ENCODE peak calls at places on chromosomes 16 and 17, in six cellular contexts. One of them, this sample, is unnamed.

GRCh38 chr16:69833791-69834282 is 71.7 kb downstream of the WWP2 start:
- DNase-seq in NCI-H1436 treated with DMSO at 0.1 percent for 48 hours: no peak
- DNase-seq in amniotic stem cell: no peak
- DNase-seq in head of caudate nucleus: no peak
- DNase-seq in NCI-H1694 treated with DMSO at 0.1 percent for 48 hours: no peak
- DNase-seq in epithelial cell of esophagus: no peak
- DNase-seq in this sample: no peak

GRCh38 chr16:48350716-48351115 is 34.5 kb downstream of the SIAH1 start:
- DNase-seq in NCI-H1436 treated with DMSO at 0.1 percent for 48 hours: no peak
- DNase-seq in amniotic stem cell: no peak
- DNase-seq in head of caudate nucleus: no peak
- DNase-seq in NCI-H1694 treated with DMSO at 0.1 percent for 48 hours: no peak
- DNase-seq in epithelial cell of esophagus: peak; percentile 67
- DNase-seq in this sample: no peak

GRCh38 chr16:69039333-69039941 is 66.0 kb upstream of the HAS3 start:
- DNase-seq in NCI-H1436 treated with DMSO at 0.1 percent for 48 hours: no peak
- DNase-seq in amniotic stem cell: no peak
- DNase-seq in head of caudate nucleus: no peak
- DNase-seq in NCI-H1694 treated with DMSO at 0.1 percent for 48 hours: no peak
- DNase-seq in epithelial cell of esophagus: peak; percentile 30
- DNase-seq in this sample: no peak

GRCh38 chr17:58587713-58588117 is 73.3 kb upstream of the MTMR4 start:
- DNase-seq in NCI-H1436 treated with DMSO at 0.1 percent for 48 hours: no peak
- DNase-seq in amniotic stem cell: no peak
- DNase-seq in head of caudate nucleus: peak; percentile 53
- DNase-seq in NCI-H1694 treated with DMSO at 0.1 percent for 48 hours: peak; percentile 33
- DNase-seq in epithelial cell of esophagus: peak; percentile 64
- DNase-seq in this sample: peak; percentile 64

GRCh38 chr16:56372013-56372634 is 53.2 kb downstream of the AMFR start:
- DNase-seq in NCI-H1436 treated with DMSO at 0.1 percent for 48 hours: no peak
- DNase-seq in amniotic stem cell: no peak
- DNase-seq in head of caudate nucleus: no peak
- DNase-seq in NCI-H1694 treated with DMSO at 0.1 percent for 48 hours: no peak
- DNase-seq in epithelial cell of esophagus: no peak
- DNase-seq in this sample: no peak

GRCh38 chr16:79528281-79528680 is 72.3 kb downstream of the MAF start:
- DNase-seq in NCI-H1436 treated with DMSO at 0.1 percent for 48 hours: no peak
- DNase-seq in amniotic stem cell: no peak
- DNase-seq in head of caudate nucleus: no peak
- DNase-seq in NCI-H1694 treated with DMSO at 0.1 percent for 48 hours: no peak
- DNase-seq in epithelial cell of esophagus: no peak
- DNase-seq in this sample: no peak

GRCh38 chr16:47586121-47586520 is 125.0 kb downstream of the PHKB start:
- DNase-seq in NCI-H1436 treated with DMSO at 0.1 percent for 48 hours: no peak
- DNase-seq in amniotic stem cell: no peak
- DNase-seq in head of caudate nucleus: no peak
- DNase-seq in NCI-H1694 treated with DMSO at 0.1 percent for 48 hours: no peak
- DNase-seq in epithelial cell of esophagus: no peak
- DNase-seq in this sample: no peak

GRCh38 chr17:47895254-47895855 is 681 bp upstream of the SP2 start:
- DNase-seq in NCI-H1436 treated with DMSO at 0.1 percent for 48 hours: no peak
- DNase-seq in amniotic stem cell: no peak
- DNase-seq in head of caudate nucleus: peak; percentile 26
- DNase-seq in NCI-H1694 treated with DMSO at 0.1 percent for 48 hours: no peak
- DNase-seq in epithelial cell of esophagus: peak; percentile 29
- DNase-seq in this sample: no peak

GRCh38 chr16:85483424-85483823 is 129.7 kb upstream of the GSE1 start:
- DNase-seq in NCI-H1436 treated with DMSO at 0.1 percent for 48 hours: peak; percentile 44
- DNase-seq in amniotic stem cell: no peak
- DNase-seq in head of caudate nucleus: no peak
- DNase-seq in NCI-H1694 treated with DMSO at 0.1 percent for 48 hours: no peak
- DNase-seq in epithelial cell of esophagus: no peak
- DNase-seq in this sample: no peak

GRCh38 chr16:48101069-48101674 is 54.6 kb downstream of the ABCC12 start:
- DNase-seq in NCI-H1436 treated with DMSO at 0.1 percent for 48 hours: no peak
- DNase-seq in amniotic stem cell: no peak
- DNase-seq in head of caudate nucleus: no peak
- DNase-seq in NCI-H1694 treated with DMSO at 0.1 percent for 48 hours: no peak
- DNase-seq in epithelial cell of esophagus: peak; percentile 74
- DNase-seq in this sample: no peak

GRCh38 chr17:4643676-4644075 is 2.2 kb upstream of the ALOX15 start:
- DNase-seq in NCI-H1436 treated with DMSO at 0.1 percent for 48 hours: no peak
- DNase-seq in amniotic stem cell: no peak
- DNase-seq in head of caudate nucleus: no peak
- DNase-seq in NCI-H1694 treated with DMSO at 0.1 percent for 48 hours: no peak
- DNase-seq in epithelial cell of esophagus: peak; percentile 18
- DNase-seq in this sample: no peak

GRCh38 chr16:69187891-69188451 is 1.0 kb downstream of the SNTB2 start:
- DNase-seq in NCI-H1436 treated with DMSO at 0.1 percent for 48 hours: no peak
- DNase-seq in amniotic stem cell: no peak
- DNase-seq in head of caudate nucleus: no peak
- DNase-seq in NCI-H1694 treated with DMSO at 0.1 percent for 48 hours: no peak
- DNase-seq in epithelial cell of esophagus: peak; percentile 46
- DNase-seq in this sample: peak; percentile 72

GRCh38 chr16:69319826-69320730 is 8.9 kb downstream of the VPS4A start:
- DNase-seq in NCI-H1436 treated with DMSO at 0.1 percent for 48 hours: no peak
- DNase-seq in amniotic stem cell: no peak
- DNase-seq in head of caudate nucleus: no peak
- DNase-seq in NCI-H1694 treated with DMSO at 0.1 percent for 48 hours: no peak
- DNase-seq in epithelial cell of esophagus: no peak
- DNase-seq in this sample: no peak

GRCh38 chr16:88471575-88471974 is 18.5 kb downstream of the ZFPM1 start:
- DNase-seq in NCI-H1436 treated with DMSO at 0.1 percent for 48 hours: no peak
- DNase-seq in amniotic stem cell: no peak
- DNase-seq in head of caudate nucleus: no peak
- DNase-seq in NCI-H1694 treated with DMSO at 0.1 percent for 48 hours: no peak
- DNase-seq in epithelial cell of esophagus: peak; percentile 44
- DNase-seq in this sample: no peak

GRCh38 chr17:83110755-83111154 is 31.3 kb downstream of the METRNL start:
- DNase-seq in NCI-H1436 treated with DMSO at 0.1 percent for 48 hours: no peak
- DNase-seq in amniotic stem cell: no peak
- DNase-seq in head of caudate nucleus: no peak
- DNase-seq in NCI-H1694 treated with DMSO at 0.1 percent for 48 hours: no peak
- DNase-seq in epithelial cell of esophagus: no peak
- DNase-seq in this sample: no peak